ENCODE peak calls at places on chromosomes 13 and 19, in seven cellular contexts. C is upper lobe of left lung, S is stomach, V is IMR-90, D is testis, N is transverse colon, L is heart left ventricle. E is an unnamed sample.
A peak's percentile ranks its signal among the peaks of the same experiment; 100 is the strongest.

GRCh38 chr19:2668188-2668763 is 34.2 kb downstream of the GNG7 start:
- DNase-seq in C (no peak), S (no peak), V (no peak), D (no peak), N (peak; percentile 24), L (no peak), E (no peak)

GRCh38 chr19:17910776-17911360 is 21.9 kb upstream of the CCDC124 start:
- DNase-seq in C (no peak), S (no peak), V (no peak), D (no peak), N (no peak), L (no peak), E (no peak)

GRCh38 chr19:9871626-9872338 is 36.7 kb downstream of the PIN1 start:
- DNase-seq in C (no peak), S (no peak), V (no peak), D (no peak), N (no peak), L (no peak), E (no peak)

GRCh38 chr13:108755084-108755483 is 125.7 kb downstream of the MYO16 start:
- DNase-seq in C (no peak), S (no peak), V (no peak), D (no peak), N (no peak), L (no peak), E (no peak)

GRCh38 chr13:90943961-90944360 is 403.5 kb upstream of the MIR17HG start:
- DNase-seq in C (no peak), S (no peak), V (no peak), D (no peak), N (no peak), L (no peak), E (no peak)

GRCh38 chr19:45790942-45791341 is 1.7 kb downstream of the DMWD start:
- DNase-seq in C (peak; percentile 62), S (no peak), V (no peak), D (no peak), N (peak; percentile 28), L (no peak), E (no peak)

GRCh38 chr13:109007946-109008345 is 378.5 kb downstream of the MYO16 start:
- DNase-seq in C (no peak), S (no peak), V (peak; percentile 29), D (no peak), N (no peak), L (no peak), E (no peak)

GRCh38 chr19:29266001-29266400 is 53.0 kb upstream of the UQCRFS1 start:
- DNase-seq in C (no peak), S (no peak), V (no peak), D (no peak), N (no peak), L (no peak), E (no peak)

GRCh38 chr19:54137913-54138776 is 583 bp downstream of the CNOT3 start:
- DNase-seq in C (no peak), S (no peak), V (no peak), D (no peak), N (peak; percentile 43), L (no peak), E (peak; percentile 49)

GRCh38 chr13:24693862-24694471 is 13.8 kb downstream of the ATP12A start:
- DNase-seq in C (peak; percentile 51), S (peak; percentile 46), V (peak; percentile 55), D (peak; percentile 59), N (peak; percentile 36), L (no peak), E (peak; percentile 58)

GRCh38 chr13:64551755-64552154 is 2678.4 kb downstream of the PCDH9 start:
- DNase-seq in C (no peak), S (no peak), V (peak; percentile 62), D (no peak), N (no peak), L (no peak), E (no peak)

GRCh38 chr19:16051254-16052025 is 24.9 kb upstream of the TPM4 start:
- DNase-seq in C (no peak), S (no peak), V (no peak), D (peak; percentile 57), N (no peak), L (no peak), E (peak; percentile 58)

GRCh38 chr19:29690842-29691241 is 24.2 kb downstream of the C19orf12 start:
- DNase-seq in C (no peak), S (no peak), V (peak; percentile 49), D (no peak), N (no peak), L (no peak), E (peak; percentile 37)

GRCh38 chr19:36508325-36508724 is 19.0 kb upstream of the ZNF566 start:
- DNase-seq in C (no peak), S (no peak), V (no peak), D (no peak), N (no peak), L (no peak), E (no peak)

GRCh38 chr19:4506449-4507149 is 11.7 kb downstream of the PLIN4 start:
- DNase-seq in C (no peak), S (no peak), V (peak; percentile 80), D (no peak), N (no peak), L (no peak), E (no peak)

GRCh38 chr19:41206926-41207750 is 11.9 kb upstream of the AXL start:
- DNase-seq in C (no peak), S (peak; percentile 34), V (no peak), D (peak; percentile 46), N (peak; percentile 48), L (peak; percentile 84), E (no peak)

GRCh38 chr19:46546194-46546896 is 50.7 kb upstream of the PNMA8B start:
- DNase-seq in C (peak; percentile 84), S (peak; percentile 60), V (peak; percentile 14), D (peak; percentile 56), N (peak; percentile 60), L (no peak), E (peak; percentile 61)

GRCh38 chr19:42281175-42282035 is 12.4 kb downstream of the CIC start:
- DNase-seq in C (no peak), S (no peak), V (peak; percentile 41), D (peak; percentile 72), N (peak; percentile 47), L (no peak), E (peak; percentile 70)

GRCh38 chr19:3547301-3547731 is 8.3 kb downstream of the TEKTIP1 start:
- DNase-seq in C (no peak), S (no peak), V (no peak), D (no peak), N (no peak), L (no peak), E (peak; percentile 60)

GRCh38 chr13:91513790-91514189 is 115.4 kb downstream of the GPC5 start:
- DNase-seq in C (no peak), S (no peak), V (no peak), D (no peak), N (no peak), L (no peak), E (no peak)

GRCh38 chr13:80276371-80277289 is 64.3 kb downstream of the SPRY2 start:
- DNase-seq in C (peak; percentile 33), S (no peak), V (peak; percentile 23), D (no peak), N (no peak), L (no peak), E (peak; percentile 18)

GRCh38 chr19:8664671-8665057 is 33.9 kb downstream of the ACTL9 start:
- DNase-seq in C (no peak), S (no peak), V (no peak), D (no peak), N (no peak), L (no peak), E (no peak)

GRCh38 chr19:18784786-18785120 is 6.4 kb downstream of the COMP start:
- DNase-seq in C (no peak), S (no peak), V (no peak), D (no peak), N (no peak), L (no peak), E (no peak)

GRCh38 chr19:44644391-44645016 is 794 bp downstream of the PVR start:
- DNase-seq in C (peak; percentile 49), S (no peak), V (peak; percentile 49), D (peak; percentile 55), N (peak; percentile 27), L (no peak), E (peak; percentile 50)

GRCh38 chr19:53394974-53395839 is at the start of gene ZNF765:
- DNase-seq in C (peak; percentile 97), S (peak; percentile 97), V (peak; percentile 85), D (peak; percentile 98), N (peak; percentile 96), L (peak; percentile 98), E (peak; percentile 95)

GRCh38 chr19:32674153-32674958 is 624 bp downstream of the ANKRD27 start:
- DNase-seq in C (peak; percentile 38), S (no peak), V (no peak), D (no peak), N (no peak), L (no peak), E (no peak)

GRCh38 chr13:49053215-49053614 is 77.5 kb downstream of the FNDC3A start:
- DNase-seq in C (no peak), S (no peak), V (no peak), D (no peak), N (no peak), L (no peak), E (no peak)
- TF ChIP-seq CTCF in C (no peak), S (no peak), V (no peak), D (no peak), N (no peak), L (no peak), E (no peak)

GRCh38 chr13:21016487-21016886 is 44.9 kb downstream of the LATS2 start:
- DNase-seq in C (no peak), S (no peak), V (no peak), D (no peak), N (no peak), L (no peak), E (no peak)
- H3K4me1 ChIP-seq in C (peaks cover 55% of the 10 kb centered on the region), S (peaks cover 41% of the 10 kb centered on the region), V (peaks cover 40% of the 10 kb centered on the region), D (peaks cover 20% of the 10 kb centered on the region), N (peaks cover 54% of the 10 kb centered on the region), L (peaks cover 14% of the 10 kb centered on the region), E (no peaks in the 10 kb centered on the region)

GRCh38 chr19:50657672-50658437 is 8.6 kb downstream of the C19orf81 start:
- DNase-seq in C (peak; percentile 95), S (peak; percentile 74), V (peak; percentile 98), D (peak; percentile 99), N (peak; percentile 68), L (peak; percentile 86), E (peak; percentile 100)
- H3K4me3 ChIP-seq in C (peak overlapping the region; percentile 37), S (peak overlapping the region; percentile 35), V (peak overlapping the region; percentile 51), D (peak overlapping the region; percentile 50), N (no peak overlapping the region), L (no peak overlapping the region), E (peak overlapping the region; percentile 65)

DNA sequence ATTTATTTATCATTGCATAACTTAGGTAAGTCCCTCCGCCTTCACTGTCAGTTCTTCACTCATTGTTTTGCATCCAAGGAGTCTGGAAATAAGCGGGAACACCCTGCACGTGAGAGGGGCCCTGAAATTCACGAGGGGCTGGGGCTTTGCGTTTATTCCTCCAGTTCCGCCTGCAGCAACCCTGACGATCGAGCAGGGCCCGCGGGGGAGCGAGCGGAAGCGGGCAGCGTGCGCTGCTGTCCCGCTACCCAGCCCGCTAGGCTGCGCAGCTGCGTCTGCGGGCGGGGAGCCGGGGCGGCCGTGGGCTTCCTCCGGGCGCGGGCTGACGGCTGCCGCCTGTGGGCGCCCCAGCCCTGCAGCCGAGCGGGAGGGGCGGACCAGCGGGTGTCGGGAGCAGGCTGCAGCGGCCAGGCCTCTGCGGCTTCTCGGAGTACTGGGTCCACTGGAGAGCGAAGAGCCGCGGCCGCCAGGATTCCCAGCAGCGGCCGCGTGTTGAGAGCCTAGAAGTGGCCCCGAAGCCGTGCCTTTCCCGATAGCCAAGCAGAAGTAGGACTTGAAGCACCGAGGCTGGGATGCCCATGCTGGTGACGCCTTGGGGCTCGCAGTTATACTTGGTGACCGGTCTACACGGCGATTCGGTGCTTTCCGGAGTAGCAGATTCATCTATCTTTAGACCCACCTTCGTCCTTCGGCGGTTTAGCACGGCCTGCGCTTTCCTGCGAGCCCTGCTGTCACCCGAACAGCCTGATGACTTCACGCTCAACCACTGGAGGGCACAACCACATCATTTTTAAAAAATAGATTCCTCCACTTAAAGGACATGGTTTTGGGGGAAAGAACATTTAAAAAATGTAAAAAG is 32.9 kb upstream of the SACS start:
- DNase-seq in C (peak; percentile 67), S (peak; percentile 61), V (peak; percentile 86), D (peak; percentile 80), N (peak; percentile 57), L (peak; percentile 80), E (peak; percentile 79)
- TF ChIP-seq CTCF in C (peak; percentile 57), S (peak; percentile 42), V (peak; percentile 79), D (peak; percentile 48), N (peak; percentile 61), L (peak; percentile 57), E (peak; percentile 71)

E was measured in BE2C.